ENCODE peak calls at places on chromosome X, in seven cellular contexts. T is NAMALWA; R is GM12865; L is prostate gland; V is activated naive CD4-positive, alpha-beta T cell treated with anti-CD3 and anti-CD28 coated beads, Interleukin-2, amount 10 ng/mL, durations not matched to agents 7 days and 5 days; I is central memory CD4-positive, alpha-beta T cell; J is DMS153. S is an unnamed sample.

GRCh38 chrX:153908219-153908875 is 3.9 kb downstream of the AVPR2 start:
- DNase-seq in L (no peak), J (no peak), T (no peak), V (no peak), I (no peak), R (no peak), S (no peak)

GRCh38 chrX:5646818-5647217 is 581.8 kb downstream of the NLGN4X start:
- DNase-seq in R (peak), T (peak), J (no peak), V (no peak), I (no peak), L (no peak), S (no peak)

GRCh38 chrX:151974336-151975227 is at the start of gene GABRE:
- DNase-seq in V (peak), J (no peak), I (no peak), R (no peak), T (no peak), L (peak), S (peak)

GRCh38 chrX:110418857-110419249 is 60.2 kb downstream of the RTL9 start:
- DNase-seq in J (peak), I (no peak), L (no peak), R (no peak), V (no peak), T (no peak), S (no peak)

GRCh38 chrX:45683914-45684313 is 483.2 kb upstream of the DIPK2B start:
- DNase-seq in T (no peak), V (no peak), R (no peak), I (no peak), L (no peak), J (no peak), S (no peak)

GRCh38 chrX:80432863-80433262 is 12.6 kb downstream of the TENT5D start:
- DNase-seq in R (no peak), V (no peak), J (no peak), I (no peak), T (no peak), L (no peak), S (no peak)

GRCh38 chrX:9730752-9731151 is 34.9 kb downstream of the GPR143 start:
- DNase-seq in J (no peak), I (no peak), T (no peak), R (peak), L (no peak), V (no peak), S (no peak)

GRCh38 chrX:137587151-137587550 is 21.2 kb downstream of the ZIC3 start:
- DNase-seq in T (no peak), L (no peak), V (no peak), J (no peak), R (no peak), I (no peak), S (no peak)

GRCh38 chrX:34288782-34289181 is 156.7 kb upstream of the FAM47A start:
- DNase-seq in L (no peak), J (no peak), R (no peak), I (no peak), T (no peak), V (no peak), S (no peak)

GRCh38 chrX:151175283-151176062 is 911 bp upstream of the GPR50 start:
- DNase-seq in T (no peak), R (no peak), J (no peak), L (no peak), I (no peak), V (no peak), S (no peak)

GRCh38 chrX:123175366-123176122 is 8.5 kb upstream of the GRIA3 start:
- DNase-seq in R (peak), L (no peak), J (no peak), T (no peak), I (no peak), V (no peak), S (no peak)

GRCh38 chrX:154430916-154431315 is 2.4 kb downstream of the ATP6AP1 start:
- DNase-seq in R (no peak), L (peak), J (no peak), T (no peak), I (no peak), V (no peak), S (no peak)

GRCh38 chrX:80550722-80551121 is 130.5 kb downstream of the TENT5D start:
- DNase-seq in T (peak), L (no peak), I (no peak), R (peak), V (no peak), J (no peak), S (no peak)

GRCh38 chrX:16788477-16788876 is 2.2 kb downstream of the TXLNG start:
- DNase-seq in J (no peak), R (no peak), L (no peak), I (no peak), V (no peak), T (no peak), S (no peak)

GRCh38 chrX:85808217-85808616 is 239.1 kb downstream of the CHM start:
- DNase-seq in J (no peak), R (no peak), L (no peak), I (no peak), T (no peak), V (no peak), S (no peak)

GRCh38 chrX:44352739-44353138 is 9.3 kb upstream of the EFHC2 start:
- DNase-seq in T (no peak), I (no peak), V (no peak), J (no peak), L (peak), R (no peak), S (no peak)

GRCh38 chrX:154712781-154713391 is 38.0 kb downstream of the GAB3 start:
- DNase-seq in J (no peak), I (peak), T (no peak), L (no peak), V (peak), R (peak), S (no peak)

GRCh38 chrX:71068052-71068918 is at the start of gene SNX12:
- DNase-seq in J (peak), T (peak), R (peak), L (peak), V (peak), I (peak), S (peak)

GRCh38 chrX:44157858-44158257 is 184.7 kb upstream of the NDP start:
- DNase-seq in V (no peak), J (no peak), T (no peak), R (no peak), L (no peak), I (no peak), S (no peak)

GRCh38 chrX:46203115-46203514 is 342.1 kb downstream of the ZNF674 start:
- DNase-seq in T (no peak), V (no peak), R (no peak), L (no peak), J (no peak), I (no peak), S (no peak)

GRCh38 chrX:113980953-113981352 is 602.9 kb upstream of the HTR2C start:
- DNase-seq in R (no peak), J (no peak), V (no peak), T (peak), L (no peak), I (no peak), S (no peak)

GRCh38 chrX:155718964-155719586 is 106.3 kb upstream of the TMLHE start:
- DNase-seq in V (no peak), I (no peak), J (no peak), T (no peak), L (no peak), R (no peak), S (no peak)

GRCh38 chrX:47311857-47312774 is 58.3 kb upstream of the ZNF157 start:
- DNase-seq in L (peak), J (no peak), R (peak), I (peak), T (peak), V (peak), S (peak)

GRCh38 chrX:45767021-45767491 is 566.4 kb upstream of the DIPK2B start:
- DNase-seq in L (no peak), R (no peak), T (no peak), J (no peak), I (peak), V (no peak), S (no peak)

GRCh38 chrX:94178145-94178790 is 504.3 kb downstream of the FAM133A start:
- DNase-seq in V (no peak), L (no peak), T (no peak), R (no peak), J (no peak), I (no peak), S (no peak)

GRCh38 chrX:114584983-114585842 is 1.3 kb downstream of the HTR2C start:
- DNase-seq in V (no peak), L (no peak), R (no peak), I (no peak), J (no peak), T (no peak), S (no peak)

GRCh38 chrX:112832481-112833095 is 8.0 kb downstream of the AMOT start:
- DNase-seq in J (peak), L (peak), V (no peak), I (no peak), R (no peak), T (no peak), S (peak)

S was measured in colonic mucosa.